ENCODE peak calls at places on chromosome 13, in five cellular contexts. R is breast epithelium, H is body of pancreas, E is suprapubic skin, Y is HCT116. M is an unnamed sample.

GRCh38 chr13:20482275-20482761 is 43.3 kb downstream of the CRYL1 start:
- DNase-seq in R (no peak), H (peak; percentile 16), E (no peak), Y (no peak), M (no peak)

GRCh38 chr13:112451512-112452379 is 75.6 kb downstream of the SPACA7 start:
- DNase-seq in R (no peak), H (no peak), E (no peak), Y (no peak), M (no peak)

GRCh38 chr13:70253834-70254233 is 145.6 kb upstream of the KLHL1 start:
- DNase-seq in R (no peak), H (no peak), E (no peak), Y (no peak), M (no peak)

GRCh38 chr13:52851153-52851962 is 2.9 kb upstream of the PCDH8 start:
- DNase-seq in R (no peak), H (peak; percentile 49), E (no peak), Y (no peak), M (peak; percentile 67)

GRCh38 chr13:33932765-33933406 is 114.9 kb downstream of the RFC3 start:
- DNase-seq in R (no peak), H (no peak), E (no peak), Y (no peak), M (no peak)

GRCh38 chr13:93810264-93810663 is 583.7 kb downstream of the GPC6 start:
- DNase-seq in R (no peak), H (no peak), E (no peak), Y (no peak), M (no peak)

GRCh38 chr13:46605824-46606554 is 53.0 kb downstream of the LRCH1 start:
- DNase-seq in R (no peak), H (no peak), E (no peak), Y (no peak), M (no peak)

GRCh38 chr13:76929975-76930374 is 18.3 kb upstream of the ACOD1 start:
- DNase-seq in R (no peak), H (no peak), E (no peak), Y (no peak), M (no peak)

GRCh38 chr13:99996177-99996705 is 14.7 kb downstream of the ZIC2 start:
- DNase-seq in R (no peak), H (no peak), E (no peak), Y (no peak), M (no peak)

GRCh38 chr13:94947965-94948371 is 235.6 kb upstream of the SOX21 start:
- DNase-seq in R (no peak), H (no peak), E (no peak), Y (no peak), M (no peak)

GRCh38 chr13:20182231-20182846 is 10.4 kb downstream of the GJB2 start:
- DNase-seq in R (no peak), H (peak; percentile 45), E (no peak), Y (peak; percentile 57), M (peak; percentile 57)

GRCh38 chr13:98813993-98814392 is 61.5 kb upstream of the SLC15A1 start:
- DNase-seq in R (no peak), H (no peak), E (no peak), Y (no peak), M (no peak)

GRCh38 chr13:111168116-111168515 is 53.0 kb downstream of the ARHGEF7 start:
- DNase-seq in R (no peak), H (no peak), E (no peak), Y (no peak), M (no peak)

GRCh38 chr13:107020393-107020792 is 452.5 kb upstream of the ARGLU1 start:
- DNase-seq in R (no peak), H (no peak), E (no peak), Y (no peak), M (no peak)

GRCh38 chr13:67374391-67374790 is 144.3 kb upstream of the PCDH9 start:
- DNase-seq in R (no peak), H (no peak), E (no peak), Y (no peak), M (no peak)

GRCh38 chr13:52665325-52665724 is 12.7 kb downstream of the SUGT1 start:
- DNase-seq in R (no peak), H (no peak), E (no peak), Y (peak; percentile 16), M (no peak)

GRCh38 chr13:77397636-77398035 is 70.7 kb upstream of the MYCBP2 start:
- DNase-seq in R (no peak), H (no peak), E (no peak), Y (no peak), M (no peak)

GRCh38 chr13:101178394-101178793 is 237.9 kb downstream of the NALCN start:
- DNase-seq in R (no peak), H (no peak), E (no peak), Y (no peak), M (no peak)

GRCh38 chr13:98216135-98216565 is 39.1 kb upstream of the RNF113B start:
- DNase-seq in R (no peak), H (peak; percentile 71), E (no peak), Y (peak; percentile 33), M (peak; percentile 30)

GRCh38 chr13:89650226-89650625 is 1697.3 kb upstream of the MIR17HG start:
- DNase-seq in R (no peak), H (no peak), E (no peak), Y (no peak), M (no peak)

GRCh38 chr13:111058796-111059506 is 56.2 kb upstream of the ARHGEF7 start:
- DNase-seq in R (no peak), H (no peak), E (no peak), Y (no peak), M (no peak)

GRCh38 chr13:75384881-75385707 is 96.9 kb downstream of the TBC1D4 start:
- DNase-seq in R (no peak), H (peak; percentile 14), E (no peak), Y (no peak), M (no peak)

GRCh38 chr13:52378312-52378711 is 27.7 kb downstream of the THSD1 start:
- DNase-seq in R (no peak), H (no peak), E (no peak), Y (no peak), M (no peak)

GRCh38 chr13:29875646-29876045 is 25.2 kb upstream of the UBL3 start:
- DNase-seq in R (no peak), H (no peak), E (no peak), Y (no peak), M (no peak)

GRCh38 chr13:102651892-102652291 is 43.0 kb downstream of the METTL21C start:
- DNase-seq in R (no peak), H (no peak), E (no peak), Y (no peak), M (no peak)

GRCh38 chr13:98821372-98822237 is 69.1 kb upstream of the SLC15A1 start:
- DNase-seq in R (no peak), H (peak; percentile 33), E (no peak), Y (no peak), M (no peak)

DNA sequence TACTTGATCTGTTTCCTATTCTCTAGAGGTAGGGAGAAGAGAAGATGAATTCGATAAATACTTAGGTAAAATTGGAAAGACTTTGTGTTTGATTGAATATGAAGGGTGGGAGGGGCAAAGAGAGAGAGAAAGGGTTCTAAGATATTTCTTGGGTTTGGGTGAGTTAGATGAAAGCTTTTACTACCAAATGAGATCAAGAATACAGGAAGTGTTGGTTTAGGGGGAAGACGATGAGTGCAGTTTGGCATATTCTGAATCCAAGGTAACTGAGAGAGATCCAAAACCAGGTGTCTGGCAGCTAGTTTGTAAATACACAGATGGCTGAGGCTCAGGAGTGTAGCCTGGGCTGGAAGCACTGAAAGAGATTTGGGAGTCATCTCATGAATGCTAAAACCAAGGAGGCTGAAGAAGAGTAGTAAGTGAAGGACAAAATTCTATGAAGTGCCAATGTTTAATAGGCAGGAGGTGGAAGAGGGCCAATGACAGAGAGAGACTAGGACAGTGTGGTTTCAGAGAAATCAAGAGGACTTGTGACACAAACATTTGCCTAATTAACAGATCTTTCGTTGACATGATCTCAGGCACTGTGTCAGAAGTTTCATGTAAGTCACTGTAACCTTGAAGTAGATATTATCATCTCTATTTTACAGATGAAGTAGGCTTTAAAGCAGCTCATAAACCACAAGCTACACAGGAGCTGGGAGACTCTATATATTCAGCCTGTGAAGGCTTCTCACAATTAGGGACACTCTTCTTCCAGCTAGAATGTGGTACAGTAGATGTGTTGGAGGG is 70.2 kb upstream of the ZDHHC20 start:
- DNase-seq in R (no peak), H (no peak), E (no peak), Y (no peak), M (no peak)
- TF ChIP-seq POLR2A in R (no peak), H (no peak), E (no peak), Y (no peak), M (no peak)

GRCh38 chr13:26965058-26965380 is 204.4 kb upstream of the GPR12 start:
- DNase-seq in R (no peak), H (no peak), E (no peak), Y (no peak), M (no peak)
- H3K27ac ChIP-seq in R (no peak overlapping the region), H (peak overlapping the region; percentile 21), E (no peak overlapping the region), Y (no peak overlapping the region), M (no peak overlapping the region)

GRCh38 chr13:97109256-97109655 is 112.9 kb upstream of the MBNL2 start:
- DNase-seq in R (no peak), H (no peak), E (no peak), Y (no peak), M (no peak)

GRCh38 chr13:97107815-97108534 is 113.7 kb upstream of the OXGR1 start:
- DNase-seq in R (peak; percentile 70), H (no peak), E (no peak), Y (no peak), M (no peak)

GRCh38 chr13:97108535-97108910 is 113.6 kb upstream of the MBNL2 start:
- DNase-seq in R (no peak), H (no peak), E (no peak), Y (no peak), M (no peak)

GRCh38 chr13:97111705-97112104 is 110.4 kb upstream of the MBNL2 start:
- DNase-seq in R (no peak), H (no peak), E (no peak), Y (no peak), M (no peak)

DNA sequence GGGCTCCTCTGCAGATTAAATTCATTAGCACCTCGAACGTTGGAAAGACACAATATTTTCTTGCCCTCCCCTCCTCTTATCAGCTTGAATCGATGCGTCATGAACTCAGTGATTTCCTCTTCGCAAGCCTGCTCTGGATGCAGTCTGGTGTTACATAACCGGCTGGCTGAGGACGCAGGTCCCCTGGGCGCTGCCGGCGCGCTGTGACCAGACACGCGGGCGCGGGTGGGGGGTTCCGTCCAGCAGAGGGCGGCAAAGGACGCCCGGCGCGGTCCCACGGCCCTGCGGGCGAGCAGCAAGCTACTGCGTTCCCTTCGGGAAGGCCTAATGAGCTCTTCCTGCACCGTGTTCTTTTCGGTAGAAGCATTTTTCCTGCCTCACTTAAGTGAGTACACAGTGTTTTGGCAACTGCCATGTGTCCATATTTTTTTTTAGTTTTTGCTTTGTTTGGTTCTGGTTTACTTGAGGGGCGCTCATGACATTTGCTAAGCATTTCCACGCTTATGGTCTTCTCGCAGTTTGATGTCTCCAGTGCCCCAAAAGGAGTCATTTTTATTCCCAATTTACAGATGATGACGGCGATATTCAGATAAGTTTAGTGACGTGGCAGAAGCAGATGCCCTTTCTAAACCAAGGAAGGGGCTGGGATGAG is 112.2 kb upstream of the MBNL2 start:
- DNase-seq in R (peak; percentile 80), H (peak; percentile 92), E (peak; percentile 94), Y (peak; percentile 64), M (peak; percentile 91)
- TF ChIP-seq POLR2A in R (no peak), H (no peak), E (no peak), Y (no peak), M (no peak)

DNA sequence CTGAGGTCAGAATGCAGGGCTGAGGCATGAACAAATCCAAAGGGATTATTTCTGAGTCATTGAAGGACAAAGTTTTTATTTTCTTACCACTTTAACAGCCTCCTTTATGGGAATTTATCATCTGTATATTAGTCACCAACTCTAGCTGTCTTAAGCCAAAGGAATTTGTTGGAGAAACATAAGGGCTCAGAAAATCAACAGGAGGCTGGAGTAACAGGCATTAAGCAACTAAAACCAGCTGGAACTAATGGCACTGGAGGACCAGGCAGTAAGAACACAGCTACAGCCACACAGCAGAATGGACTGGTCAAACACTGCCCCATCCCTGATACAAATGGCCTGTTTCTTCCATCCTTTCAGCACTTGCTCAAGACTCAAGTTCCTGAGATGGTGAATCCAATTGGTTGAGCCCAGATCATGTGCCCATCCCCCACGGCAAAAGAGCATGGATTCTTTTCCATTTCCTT is 157.2 kb upstream of the FNDC3A start:
- DNase-seq in R (no peak), H (no peak), E (no peak), Y (no peak), M (no peak)
- H3K27ac ChIP-seq in R (no peak overlapping the region), H (no peak overlapping the region), E (peak overlapping the region; percentile 73), Y (no peak overlapping the region), M (no peak overlapping the region)

M was measured in testis.